ENCODE peak calls at places on chromosome 6, in five cellular contexts. R is WERI-Rb-1, V is choroid plexus epithelial cell, Y is lower lobe of right lung, H is cardiac fibroblast. U is an unnamed sample.
A peak's percentile ranks its signal among the peaks of the same experiment; 100 is the strongest.

GRCh38 chr6:33698494-33698893 is 13.0 kb downstream of the UQCC2 start:
- DNase-seq in R (no peak), V (no peak), Y (peak; percentile 34), H (no peak), U (no peak)

GRCh38 chr6:131966443-131966842 is 15.3 kb upstream of the CCN2 start:
- DNase-seq in R (no peak), V (peak; percentile 100), Y (no peak), H (peak; percentile 61), U (peak; percentile 34)

GRCh38 chr6:108127826-108128225 is 38.0 kb upstream of the NR2E1 start:
- DNase-seq in R (no peak), V (no peak), Y (no peak), H (peak; percentile 66), U (no peak)

GRCh38 chr6:154792761-154793160 is 59.5 kb downstream of the SCAF8 start:
- DNase-seq in R (no peak), V (no peak), Y (no peak), H (peak; percentile 63), U (no peak)

GRCh38 chr6:20366082-20366834 is 35.4 kb upstream of the E2F3 start:
- DNase-seq in R (no peak), V (no peak), Y (no peak), H (no peak), U (no peak)

GRCh38 chr6:145603424-145603833 is 131.9 kb downstream of the EPM2A start:
- DNase-seq in R (no peak), V (no peak), Y (no peak), H (no peak), U (no peak)

GRCh38 chr6:99467509-99468106 is 42.5 kb upstream of the PNISR start:
- DNase-seq in R (no peak), V (peak; percentile 48), Y (no peak), H (peak; percentile 50), U (no peak)

GRCh38 chr6:26394289-26394688 is 7.8 kb upstream of the BTN3A1 start:
- DNase-seq in R (no peak), V (peak; percentile 84), Y (no peak), H (peak; percentile 88), U (no peak)

GRCh38 chr6:16624631-16625299 is 136.5 kb downstream of the ATXN1 start:
- DNase-seq in R (no peak), V (no peak), Y (no peak), H (peak; percentile 10), U (no peak)

GRCh38 chr6:111576302-111576701 is 29.4 kb downstream of the TRAF3IP2 start:
- DNase-seq in R (no peak), V (peak; percentile 78), Y (no peak), H (no peak), U (no peak)

GRCh38 chr6:97947841-97948240 is 664.8 kb upstream of the MMS22L start:
- DNase-seq in R (no peak), V (peak; percentile 48), Y (peak; percentile 46), H (peak; percentile 25), U (no peak)

GRCh38 chr6:106082735-106083398 is 3.3 kb upstream of the PRDM1 start:
- DNase-seq in R (no peak), V (peak; percentile 49), Y (no peak), H (peak; percentile 94), U (peak; percentile 45)

GRCh38 chr6:18235524-18235923 is 28.8 kb downstream of the DEK start:
- DNase-seq in R (no peak), V (no peak), Y (no peak), H (no peak), U (no peak)

GRCh38 chr6:24899647-24900325 is 36.0 kb downstream of the RIPOR2 start:
- DNase-seq in R (no peak), V (no peak), Y (no peak), H (no peak), U (no peak)

GRCh38 chr6:16523550-16524379 is 237.5 kb downstream of the ATXN1 start:
- DNase-seq in R (no peak), V (peak; percentile 95), Y (no peak), H (peak; percentile 85), U (peak; percentile 90)

GRCh38 chr6:170294813-170295518 is 4.1 kb upstream of the DLL1 start:
- DNase-seq in R (no peak), V (no peak), Y (no peak), H (no peak), U (no peak)

GRCh38 chr6:37536462-37537225 is 37.0 kb upstream of the CCDC167 start:
- DNase-seq in R (no peak), V (no peak), Y (no peak), H (no peak), U (no peak)

GRCh38 chr6:26187981-26188635 is 100.9 kb downstream of the HFE start:
- DNase-seq in R (no peak), V (peak; percentile 60), Y (no peak), H (peak; percentile 68), U (no peak)

GRCh38 chr6:138571174-138571573 is 71.9 kb upstream of the NHSL1 start:
- DNase-seq in R (no peak), V (no peak), Y (no peak), H (no peak), U (no peak)

GRCh38 chr6:20119446-20119845 is 92.8 kb downstream of the MBOAT1 start:
- DNase-seq in R (no peak), V (no peak), Y (no peak), H (no peak), U (no peak)

GRCh38 chr6:15508363-15509330 is 154.2 kb downstream of the DTNBP1 start:
- DNase-seq in R (no peak), V (no peak), Y (no peak), H (peak; percentile 44), U (no peak)

GRCh38 chr6:167855825-167856425 is 29.2 kb downstream of the AFDN start:
- DNase-seq in R (no peak), V (peak; percentile 98), Y (no peak), H (peak; percentile 99), U (peak; percentile 81)

GRCh38 chr6:150142657-150143501 is at the start of gene PPP1R14C:
- DNase-seq in R (peak; percentile 41), V (no peak), Y (peak; percentile 74), H (peak; percentile 2), U (no peak)

GRCh38 chr6:7897461-7898192 is 13.0 kb downstream of the TXNDC5 start:
- DNase-seq in R (no peak), V (no peak), Y (no peak), H (no peak), U (no peak)

GRCh38 chr6:139473239-139473701 is 98.8 kb upstream of the CITED2 start:
- DNase-seq in R (peak; percentile 12), V (peak; percentile 86), Y (no peak), H (no peak), U (peak; percentile 29)

GRCh38 chr6:10763006-10763405 is 15.4 kb downstream of the TMEM14B start:
- DNase-seq in R (no peak), V (peak; percentile 57), Y (no peak), H (peak; percentile 74), U (no peak)

GRCh38 chr6:7762758-7763157 is 36.9 kb downstream of the BMP6 start:
- DNase-seq in R (no peak), V (no peak), Y (no peak), H (no peak), U (no peak)

GRCh38 chr6:104118274-104118673 is 741.4 kb downstream of the HACE1 start:
- DNase-seq in R (no peak), V (peak; percentile 72), Y (no peak), H (peak; percentile 94), U (no peak)

GRCh38 chr6:3748208-3748701 is 3.3 kb downstream of the PXDC1 start:
- DNase-seq in R (peak; percentile 88), V (peak; percentile 75), Y (peak; percentile 70), H (peak; percentile 89), U (peak; percentile 60)

DNA sequence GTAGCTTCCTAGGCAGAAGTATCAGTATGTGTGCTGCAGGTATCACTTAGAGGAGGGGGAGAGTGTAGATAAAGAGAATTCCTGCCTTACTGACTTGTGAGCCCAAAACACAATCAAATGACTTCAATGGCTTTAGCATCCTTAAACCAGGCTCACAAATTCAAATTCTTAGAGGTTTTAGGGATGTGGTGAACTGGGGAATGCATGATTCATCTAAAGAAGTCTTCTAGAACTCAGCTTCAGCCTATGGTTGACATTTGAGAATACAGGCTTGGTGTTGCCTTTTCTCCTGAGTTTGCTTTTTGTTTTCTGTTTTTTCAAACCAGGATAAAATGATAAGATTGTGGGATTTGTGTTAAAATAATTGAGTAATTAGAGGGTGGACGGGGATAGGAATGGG is 14.4 kb downstream of the SNRPC start:
- DNase-seq in R (no peak), V (peak; percentile 77), Y (no peak), H (peak; percentile 67), U (no peak)
- H3K4me3 ChIP-seq in R (no peak overlapping the region), V (no peak overlapping the region), Y (no peak overlapping the region), H (no peak overlapping the region), U (no peak overlapping the region)

DNA sequence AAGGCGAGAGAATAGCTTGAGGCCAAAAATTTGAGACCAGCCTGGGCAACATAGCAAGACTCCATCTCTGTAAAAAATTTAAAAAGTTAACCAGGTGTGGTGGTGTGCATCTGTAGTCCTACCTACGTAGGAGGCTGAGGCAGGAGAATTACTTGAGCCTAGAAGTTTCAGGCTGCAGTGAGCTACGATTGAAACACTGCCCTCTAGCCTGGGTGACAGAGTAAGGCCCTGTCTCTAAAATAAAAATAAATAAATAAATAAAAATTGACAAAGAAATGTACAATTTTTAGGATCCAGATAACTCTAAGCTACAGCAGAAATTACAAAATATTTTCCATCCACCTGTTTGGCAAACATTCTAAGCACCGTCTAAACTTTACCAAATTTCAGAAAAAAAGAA is 941.0 kb upstream of the ADGRB3 start:
- DNase-seq in R (no peak), V (no peak), Y (no peak), H (no peak), U (no peak)
- TF ChIP-seq CTCF in R (peak; percentile 32), V (peak; percentile 9), Y (no peak), H (peak; percentile 2), U (no peak)

GRCh38 chr6:220736-221475 is 71.4 kb upstream of the DUSP22 start:
- DNase-seq in R (no peak), V (peak; percentile 28), Y (no peak), H (peak; percentile 17), U (no peak)

GRCh38 chr6:221531-222349 is 70.5 kb upstream of the DUSP22 start:
- DNase-seq in R (no peak), V (peak; percentile 12), Y (no peak), H (peak; percentile 15), U (no peak)

GRCh38 chr6:219641-220198 is 72.6 kb upstream of the DUSP22 start:
- DNase-seq in R (no peak), V (peak; percentile 50), Y (peak; percentile 86), H (peak; percentile 48), U (no peak)

GRCh38 chr6:219019-219570 is 73.2 kb upstream of the DUSP22 start:
- DNase-seq in R (no peak), V (no peak), Y (no peak), H (no peak), U (no peak)

GRCh38 chr6:220312-220711 is 72.0 kb upstream of the DUSP22 start:
- DNase-seq in R (no peak), V (no peak), Y (no peak), H (no peak), U (no peak)
- H3K4me3 ChIP-seq in R (no peak overlapping the region), V (no peak overlapping the region), Y (no peak overlapping the region), H (no peak overlapping the region), U (no peak overlapping the region)

GRCh38 chr6:43174263-43175112 is 3.4 kb downstream of the SRF start:
- DNase-seq in R (peak; percentile 100), V (peak; percentile 100), Y (peak; percentile 98), H (peak; percentile 99), U (peak; percentile 96)

GRCh38 chr6:43173496-43174262 is 2.6 kb downstream of the SRF start:
- DNase-seq in R (no peak), V (no peak), Y (no peak), H (peak; percentile 7), U (no peak)

GRCh38 chr6:43172127-43173007 is 1.3 kb downstream of the SRF start:
- DNase-seq in R (peak; percentile 76), V (peak; percentile 38), Y (peak; percentile 72), H (peak; percentile 32), U (no peak)

GRCh38 chr6:43171284-43172126 is 436 bp downstream of the SRF start:
- DNase-seq in R (no peak), V (peak; percentile 20), Y (no peak), H (no peak), U (no peak)

GRCh38 chr6:43170452-43171283 is at the start of gene SRF:
- DNase-seq in R (peak; percentile 100), V (peak; percentile 100), Y (peak; percentile 100), H (peak; percentile 99), U (peak; percentile 97)
- TF ChIP-seq CTCF in R (peak; percentile 13), V (no peak), Y (no peak), H (no peak), U (no peak)